ENCODE peak calls at places on chromosome 17, in nine cellular contexts. T is upper lobe of left lung, K is PC-3, B is B cell, I is A549, O is RWPE1, P is hepatocyte, W is foreskin fibroblast, X is cardiac fibroblast. Q is an unnamed sample.

GRCh38 chr17:82296511-82297279 is 20.7 kb downstream of the CD7 start:
- DNase-seq in T (no peak), K (peak), B (no peak), I (no peak), O (no peak), P (no peak), W (no peak), X (no peak), Q (no peak)

GRCh38 chr17:41784207-41784744 is 2.2 kb downstream of the JUP start:
- DNase-seq in T (no peak), K (peak), B (no peak), I (peak), O (peak), P (peak), W (no peak), X (peak), Q (no peak)

GRCh38 chr17:31398381-31399275 is 7.2 kb downstream of the RAB11FIP4 start:
- DNase-seq in T (no peak), K (no peak), B (no peak), I (no peak), O (no peak), P (no peak), W (no peak), X (no peak), Q (no peak)

GRCh38 chr17:6454495-6455320 is 10.5 kb downstream of the PIMREG start:
- DNase-seq in T (no peak), K (no peak), B (no peak), I (no peak), O (no peak), P (no peak), W (no peak), X (no peak), Q (no peak)

GRCh38 chr17:1413281-1413791 is 13.3 kb upstream of the YWHAE start:
- DNase-seq in T (no peak), K (peak), B (no peak), I (peak), O (peak), P (peak), W (peak), X (peak), Q (no peak)

GRCh38 chr17:31448467-31449077 is 57.1 kb downstream of the RAB11FIP4 start:
- DNase-seq in T (no peak), K (peak), B (no peak), I (no peak), O (no peak), P (no peak), W (peak), X (peak), Q (peak)

GRCh38 chr17:13864551-13864950 is 204.8 kb upstream of the COX10 start:
- DNase-seq in T (no peak), K (peak), B (no peak), I (no peak), O (no peak), P (no peak), W (peak), X (peak), Q (no peak)

GRCh38 chr17:37826497-37827115 is 81.7 kb upstream of the HNF1B start:
- DNase-seq in T (no peak), K (no peak), B (peak), I (no peak), O (no peak), P (no peak), W (no peak), X (no peak), Q (no peak)

GRCh38 chr17:4187076-4187475 is 44.1 kb downstream of the CYB5D2 start:
- DNase-seq in T (no peak), K (no peak), B (no peak), I (no peak), O (peak), P (no peak), W (no peak), X (no peak), Q (no peak)

GRCh38 chr17:32659419-32659842 is 172.6 kb downstream of the CDK5R1 start:
- DNase-seq in T (no peak), K (peak), B (peak), I (peak), O (peak), P (peak), W (peak), X (peak), Q (no peak)

GRCh38 chr17:36861531-36861930 is 75.7 kb upstream of the LHX1 start:
- DNase-seq in T (no peak), K (no peak), B (no peak), I (no peak), O (no peak), P (no peak), W (no peak), X (no peak), Q (no peak)

GRCh38 chr17:82642022-82642421 is 6.2 kb downstream of the WDR45B start:
- DNase-seq in T (no peak), K (no peak), B (no peak), I (no peak), O (no peak), P (no peak), W (no peak), X (no peak), Q (no peak)

GRCh38 chr17:43356999-43357398 is 41.8 kb upstream of the ARL4D start:
- DNase-seq in T (no peak), K (peak), B (no peak), I (peak), O (peak), P (no peak), W (peak), X (peak), Q (peak)

GRCh38 chr17:78747479-78747878 is 34.6 kb downstream of the CYTH1 start:
- DNase-seq in T (no peak), K (no peak), B (no peak), I (no peak), O (no peak), P (no peak), W (no peak), X (peak), Q (no peak)
- TF ChIP-seq CTCF in T (no peak), K (no peak), B (no peak), I (no peak), O (no peak), P (no peak), W (no peak), X (no peak), Q (no peak)

DNA sequence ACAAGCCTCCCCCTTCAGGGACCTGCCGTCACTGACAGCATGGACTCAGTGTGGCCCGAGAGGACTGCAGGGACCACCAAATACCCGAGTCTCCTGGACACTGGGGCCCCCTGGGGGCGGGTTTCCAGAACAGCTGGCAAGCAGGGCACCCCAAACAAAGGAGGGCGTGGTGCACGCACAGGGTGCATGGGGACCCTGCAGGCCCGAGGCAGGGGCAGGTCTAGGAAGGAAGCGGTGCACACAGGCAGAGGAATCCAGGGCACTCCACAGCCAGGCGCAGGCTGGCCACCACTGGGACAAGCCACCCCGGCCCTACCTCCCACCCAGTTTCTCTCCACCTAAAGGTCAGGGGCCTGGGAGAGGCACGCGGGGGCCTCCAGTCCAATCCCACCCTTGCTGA is 28.7 kb upstream of the ENPP7 start:
- DNase-seq in T (peak), K (no peak), B (no peak), I (no peak), O (no peak), P (no peak), W (no peak), X (no peak), Q (no peak)
- TF ChIP-seq CTCF in T (no peak), K (peak), B (no peak), I (peak), O (no peak), P (no peak), W (no peak), X (no peak), Q (no peak)

DNA sequence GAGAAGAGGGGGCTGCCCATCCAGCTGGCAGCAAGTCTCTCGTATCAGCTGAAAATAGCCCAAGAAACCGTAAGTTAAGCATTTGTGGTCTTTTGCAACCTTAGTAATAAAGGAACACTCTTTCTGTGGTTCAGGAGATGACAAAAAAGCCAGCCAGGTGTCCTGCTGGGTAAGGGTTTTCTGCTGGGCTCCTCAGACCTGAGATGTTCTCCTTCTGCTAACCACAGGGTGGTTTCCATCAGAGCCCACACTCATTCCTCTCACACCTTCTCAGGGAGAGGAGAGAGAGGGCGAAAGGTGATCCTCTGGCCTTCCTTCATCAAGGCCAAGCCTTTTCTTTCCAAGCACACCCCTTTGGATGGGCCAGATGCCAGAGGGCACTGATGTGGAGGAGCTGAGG is 70.7 kb downstream of the TEX14 start:
- DNase-seq in T (no peak), K (no peak), B (no peak), I (no peak), O (no peak), P (no peak), W (no peak), X (no peak), Q (no peak)
- TF ChIP-seq CTCF in T (no peak), K (no peak), B (no peak), I (no peak), O (no peak), P (no peak), W (no peak), X (no peak), Q (no peak)

GRCh38 chr17:72594248-72594647 is 473.4 kb downstream of the SOX9 start:
- DNase-seq in T (no peak), K (no peak), B (no peak), I (no peak), O (no peak), P (no peak), W (no peak), X (no peak), Q (no peak)
- TF ChIP-seq CTCF in T (no peak), K (no peak), B (no peak), I (no peak), O (no peak), P (no peak), W (no peak), X (no peak), Q (no peak)

DNA sequence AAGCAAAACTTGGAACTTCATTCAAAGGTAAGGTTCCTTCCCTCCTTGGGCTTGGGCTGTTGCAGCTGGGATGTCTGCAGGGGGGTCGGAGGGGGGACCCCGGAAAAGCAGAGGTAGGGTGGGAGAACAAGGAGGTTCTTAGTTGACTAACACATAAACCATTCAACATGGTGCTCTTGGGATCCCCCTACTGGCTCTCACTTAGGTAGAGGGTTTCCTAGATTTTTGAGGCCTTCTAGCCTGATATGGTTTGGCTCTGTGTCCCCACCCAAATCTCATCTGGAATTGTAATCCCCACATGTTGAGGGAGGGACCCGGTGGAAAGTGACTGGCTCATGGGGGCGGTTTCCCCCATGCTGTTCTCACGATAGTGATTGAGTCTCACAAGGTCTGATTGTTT is 93.9 kb downstream of the RGS9 start:
- DNase-seq in T (no peak), K (peak), B (peak), I (peak), O (no peak), P (no peak), W (no peak), X (peak), Q (no peak)
- TF ChIP-seq CTCF in T (no peak), K (no peak), B (no peak), I (no peak), O (no peak), P (no peak), W (no peak), X (no peak), Q (no peak)